ENCODE peak calls at places on chromosomes 11 and 22, in six cellular contexts. M, A, H, D, W and U are unnamed samples.

GRCh38 chr11:44530413-44531115 is 34.9 kb upstream of the CD82 start:
- DNase-seq in A (no peak), H (no peak), W (no peak), M (no peak), D (no peak), U (no peak)

GRCh38 chr22:37377927-37378326 is 49.4 kb downstream of the ELFN2 start:
- DNase-seq in M (no peak), D (no peak), A (no peak), H (no peak), W (no peak), U (no peak)

GRCh38 chr22:37240240-37240940 is 3.7 kb downstream of the RAC2 start:
- DNase-seq in A (no peak), D (no peak), H (no peak), M (peak), W (no peak), U (no peak)

GRCh38 chr22:37511368-37512104 is 7.7 kb downstream of the CARD10 start:
- DNase-seq in M (no peak), W (no peak), D (no peak), A (no peak), H (no peak), U (no peak)

GRCh38 chr11:15045209-15045608 is 28.2 kb upstream of the CALCB start:
- DNase-seq in H (no peak), M (no peak), W (no peak), A (no peak), D (no peak), U (no peak)

GRCh38 chr11:127943763-127944162 is 643.6 kb downstream of the ETS1 start:
- DNase-seq in D (no peak), W (no peak), A (no peak), M (no peak), H (no peak), U (no peak)

GRCh38 chr11:116500833-116501622 is 271.8 kb downstream of the BUD13 start:
- DNase-seq in M (no peak), D (no peak), H (peak), A (no peak), W (no peak), U (no peak)

GRCh38 chr22:37483594-37484114 is 2.5 kb downstream of the MFNG start:
- DNase-seq in D (no peak), W (no peak), A (peak), H (no peak), M (no peak), U (no peak)

GRCh38 chr11:40597546-40598113 is 861.8 kb downstream of the LRRC4C start:
- DNase-seq in W (no peak), M (no peak), D (no peak), A (no peak), H (no peak), U (no peak)

GRCh38 chr11:2122222-2122906 is 16.8 kb downstream of the IGF2 start:
- DNase-seq in H (peak), W (no peak), D (no peak), A (no peak), M (no peak), U (peak)

GRCh38 chr11:36509265-36509664 is 807 bp downstream of the TRAF6 start:
- DNase-seq in D (no peak), A (no peak), W (no peak), M (no peak), H (peak), U (no peak)

GRCh38 chr11:77542296-77542695 is 47.5 kb upstream of the AQP11 start:
- DNase-seq in H (no peak), M (no peak), W (no peak), D (no peak), A (no peak), U (no peak)

DNA sequence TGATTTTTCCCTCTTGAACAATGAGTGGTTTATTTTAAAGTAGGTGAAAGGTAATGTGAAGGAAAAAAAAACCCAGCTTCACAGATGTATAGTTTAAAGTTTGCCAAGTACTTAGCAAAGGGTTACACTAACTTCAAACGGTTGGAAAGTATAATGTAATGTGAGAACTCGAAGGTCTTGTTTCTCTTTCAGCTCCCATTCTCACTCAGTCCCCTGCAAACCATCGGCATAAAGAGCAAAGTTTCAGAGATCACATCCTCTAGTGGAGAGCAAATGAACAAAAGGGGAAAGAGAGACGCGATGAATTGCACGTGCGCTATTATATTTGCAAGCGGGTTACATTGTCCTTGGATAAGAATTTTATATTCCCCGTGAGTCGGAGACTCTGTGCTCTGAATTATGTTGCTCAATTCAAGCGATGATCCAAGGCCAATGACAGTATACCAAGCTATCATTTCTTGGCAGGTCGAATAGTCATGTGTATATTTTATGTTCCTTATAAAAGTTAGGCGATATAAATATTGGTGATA is 37.6 kb upstream of the BIRC3 start:
- DNase-seq in H (no peak), W (no peak), M (peak), A (no peak), D (peak), U (peak)
- TF ChIP-seq EP300 in H (no peak), W (no peak), M (no peak), A (no peak), D (no peak), U (no peak)

GRCh38 chr11:119066481-119066880 is 1.1 kb upstream of the VPS11 start:
- DNase-seq in A (no peak), M (no peak), D (no peak), H (no peak), W (no peak), U (no peak)

GRCh38 chr11:119062779-119063178 is 4.8 kb upstream of the VPS11 start:
- DNase-seq in M (peak), A (no peak), H (no peak), W (peak), D (no peak), U (peak)

GRCh38 chr11:119065369-119065768 is 2.2 kb upstream of the VPS11 start:
- DNase-seq in M (peak), D (no peak), W (no peak), A (no peak), H (peak), U (no peak)

GRCh38 chr11:119067371-119068222 is at the start of gene VPS11:
- DNase-seq in M (peak), A (peak), H (peak), D (peak), W (peak), U (peak)
- TF ChIP-seq EP300 in M (peak), A (peak), H (no peak), D (peak), W (no peak), U (peak)

GRCh38 chr11:101478587-101479375 is 105.0 kb downstream of the TRPC6 start:
- DNase-seq in M (no peak), H (no peak), A (peak), D (no peak), W (no peak), U (no peak)
- TF ChIP-seq EP300 in M (no peak), H (no peak), A (no peak), D (no peak), W (no peak), U (no peak)

DNA sequence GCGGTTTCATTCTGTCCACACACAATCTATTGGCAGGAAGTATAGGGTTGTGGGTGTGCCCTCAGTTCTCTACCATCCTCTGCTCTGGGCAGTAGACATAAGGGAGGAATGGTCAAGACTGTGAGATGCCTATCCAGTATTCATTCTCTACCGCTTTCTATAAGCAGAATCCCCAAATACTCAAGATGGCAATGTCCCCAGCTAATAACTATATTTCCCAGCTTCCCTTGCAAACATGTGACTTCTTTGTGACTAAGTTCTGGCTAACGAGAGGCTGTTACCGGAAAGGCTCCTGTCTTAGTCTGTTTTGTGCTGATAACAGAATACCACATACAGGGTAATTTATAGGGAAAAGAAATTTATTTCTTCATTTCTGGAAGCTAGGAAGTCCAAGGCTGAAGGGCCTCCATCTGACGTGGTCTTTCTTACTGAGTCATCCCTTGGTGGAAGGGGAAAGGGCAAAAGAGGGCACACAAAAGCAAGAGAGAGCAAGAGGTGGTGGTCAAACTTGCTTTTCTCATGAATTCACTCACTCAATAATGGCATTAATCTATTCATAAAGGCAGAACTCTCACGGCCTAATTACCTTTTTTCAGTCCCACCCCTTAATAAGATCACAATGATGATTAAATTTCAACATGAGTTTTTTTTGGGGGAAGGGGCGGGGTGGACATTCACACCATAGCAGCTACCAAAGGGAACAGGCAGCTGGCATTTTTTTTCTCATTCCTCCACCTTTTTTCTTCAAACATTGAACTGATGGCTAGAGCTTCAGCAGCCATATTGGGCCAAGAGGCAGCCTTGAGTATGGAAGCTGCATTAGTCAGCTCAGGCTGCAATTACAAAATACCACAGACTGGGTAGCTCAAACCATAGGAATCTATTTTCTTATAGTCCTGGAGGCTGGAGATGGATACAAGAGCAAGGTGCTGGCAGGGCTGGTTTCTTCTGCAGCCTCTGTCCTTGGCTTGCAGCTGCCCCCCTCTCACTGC is 109.7 kb upstream of the OR9Q1 start:
- DNase-seq in D (no peak), M (no peak), H (no peak), A (no peak), W (no peak), U (no peak)
- TF ChIP-seq EP300 in D (no peak), M (no peak), H (no peak), A (no peak), W (no peak), U (no peak)

DNA sequence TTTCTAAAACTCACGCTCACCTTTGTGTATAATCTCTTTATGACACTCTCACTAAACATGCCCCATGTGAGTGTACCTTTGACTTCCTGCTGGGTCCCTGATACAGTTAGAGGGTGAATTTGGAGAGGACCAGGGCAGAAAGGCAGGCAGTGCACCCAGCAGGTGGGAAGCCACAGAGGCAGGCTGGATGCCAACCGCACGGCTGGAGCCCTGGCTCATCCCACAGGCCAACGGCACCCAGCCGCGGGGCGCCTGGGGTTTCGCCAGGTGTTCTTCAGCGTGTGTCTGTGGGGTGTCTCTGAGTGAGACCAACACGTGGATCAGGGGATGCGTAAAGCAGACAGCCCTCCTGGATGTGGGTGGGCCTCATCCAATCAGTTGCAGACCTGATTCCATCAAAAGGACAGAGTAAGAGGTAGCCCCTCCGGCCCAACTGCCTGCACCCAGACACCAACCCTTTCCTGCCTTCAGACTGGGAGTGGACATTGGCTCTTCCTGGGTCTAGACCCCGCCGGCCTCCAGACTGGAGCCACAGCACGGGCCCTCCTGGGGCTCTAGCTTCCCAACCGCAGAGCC is 51.6 kb downstream of the DHCR7 start:
- DNase-seq in A (no peak), D (no peak), M (no peak), H (no peak), W (no peak), U (no peak)
- TF ChIP-seq EP300 in A (no peak), D (no peak), M (no peak), H (no peak), W (no peak), U (no peak)